ENCODE peak calls at places on chromosomes 13 and 19, in five cellular contexts. V is naive thymus-derived CD4-positive, alpha-beta T cell; E is ascending aorta; M is neuronal stem cell; D is endodermal cell. R is an unnamed sample.

GRCh38 chr13:112907916-112908315 is 61.1 kb upstream of the MCF2L start:
- DNase-seq in V (no peak), E (no peak), M (no peak), D (no peak), R (no peak)

GRCh38 chr19:35731353-35731752 is 10.9 kb downstream of the IGFLR1 start:
- DNase-seq in V (no peak), E (no peak), M (no peak), D (no peak), R (no peak)

GRCh38 chr13:45015300-45015699 is 26.0 kb downstream of the GPALPP1 start:
- DNase-seq in V (no peak), E (no peak), M (no peak), D (no peak), R (no peak)

GRCh38 chr13:45811891-45812583 is 39.5 kb downstream of the SIAH3 start:
- DNase-seq in V (no peak), E (peak; percentile 34), M (no peak), D (no peak), R (no peak)

GRCh38 chr13:102361113-102361512 is 40.7 kb downstream of the FGF14 start:
- DNase-seq in V (no peak), E (no peak), M (no peak), D (no peak), R (no peak)

GRCh38 chr19:7460562-7460966 is 28.3 kb downstream of the PEX11G start:
- DNase-seq in V (no peak), E (no peak), M (no peak), D (no peak), R (no peak)

GRCh38 chr13:111668451-111668850 is 348.0 kb downstream of the TEX29 start:
- DNase-seq in V (no peak), E (no peak), M (no peak), D (peak; percentile 32), R (no peak)

GRCh38 chr19:19171110-19171672 is 1.1 kb upstream of the MEF2B start:
- DNase-seq in V (no peak), E (no peak), M (no peak), D (no peak), R (no peak)

GRCh38 chr13:42696191-42696590 is 85.2 kb upstream of the FAM216B start:
- DNase-seq in V (no peak), E (no peak), M (no peak), D (no peak), R (no peak)

GRCh38 chr19:39166571-39167391 is 30.0 kb upstream of the NCCRP1 start:
- DNase-seq in V (no peak), E (no peak), M (no peak), D (peak; percentile 63), R (no peak)

GRCh38 chr19:30226464-30227070 is 145.6 kb upstream of the ZNF536 start:
- DNase-seq in V (no peak), E (no peak), M (no peak), D (peak; percentile 68), R (no peak)

GRCh38 chr13:109986851-109987250 is 200.5 kb upstream of the IRS2 start:
- DNase-seq in V (no peak), E (no peak), M (no peak), D (no peak), R (no peak)

GRCh38 chr19:35816262-35816661 is 3.6 kb upstream of the PRODH2 start:
- DNase-seq in V (no peak), E (no peak), M (no peak), D (no peak), R (no peak)

GRCh38 chr19:4474504-4475136 is 2.5 kb downstream of the HDGFL2 start:
- DNase-seq in V (no peak), E (no peak), M (peak; percentile 77), D (peak; percentile 94), R (no peak)

GRCh38 chr19:30790048-30790680 is 418.0 kb downstream of the ZNF536 start:
- DNase-seq in V (no peak), E (no peak), M (no peak), D (no peak), R (no peak)

GRCh38 chr19:50778906-50779430 is 8.7 kb downstream of the GPR32 start:
- DNase-seq in V (no peak), E (no peak), M (no peak), D (no peak), R (no peak)

GRCh38 chr13:73934771-73935170 is 199.4 kb downstream of the KLF12 start:
- DNase-seq in V (no peak), E (no peak), M (no peak), D (no peak), R (no peak)

GRCh38 chr13:20231839-20232555 is at the start of gene GJB6:
- DNase-seq in V (peak; percentile 33), E (peak; percentile 46), M (peak; percentile 17), D (peak; percentile 85), R (peak; percentile 43)

GRCh38 chr19:33813391-33814101 is 16.9 kb downstream of the KCTD15 start:
- DNase-seq in V (no peak), E (peak; percentile 56), M (no peak), D (peak; percentile 24), R (no peak)

GRCh38 chr19:38073806-38074685 is 150.0 kb downstream of the DPF1 start:
- DNase-seq in V (no peak), E (no peak), M (peak; percentile 36), D (peak; percentile 91), R (no peak)

GRCh38 chr19:31096047-31096446 is 253.2 kb downstream of the TSHZ3 start:
- DNase-seq in V (no peak), E (no peak), M (no peak), D (no peak), R (no peak)

GRCh38 chr19:53057904-53058579 is 13.5 kb downstream of the ERVV-2 start:
- DNase-seq in V (no peak), E (no peak), M (no peak), D (peak; percentile 88), R (no peak)

GRCh38 chr13:19606152-19606551 is 27.3 kb upstream of the MPHOSPH8 start:
- DNase-seq in V (no peak), E (no peak), M (no peak), D (no peak), R (no peak)

GRCh38 chr13:30464496-30465351 is 1.0 kb downstream of the HMGB1 start:
- DNase-seq in V (peak; percentile 81), E (peak; percentile 84), M (peak; percentile 72), D (peak; percentile 82), R (peak; percentile 79)

GRCh38 chr13:33262997-33263396 is 22.6 kb downstream of the STARD13 start:
- DNase-seq in V (no peak), E (no peak), M (no peak), D (no peak), R (no peak)

GRCh38 chr19:41311072-41311471 is 1.1 kb downstream of the CCDC97 start:
- DNase-seq in V (no peak), E (no peak), M (no peak), D (no peak), R (no peak)

GRCh38 chr13:97257800-97258799 is 36.0 kb downstream of the MBNL2 start:
- DNase-seq in V (no peak), E (peak; percentile 87), M (no peak), D (peak; percentile 85), R (no peak)

GRCh38 chr19:45469835-45470146 is 2.0 kb downstream of the FOSB start:
- DNase-seq in V (no peak), E (no peak), M (no peak), D (no peak), R (peak; percentile 86)

GRCh38 chr19:54478677-54479266 is 5.7 kb upstream of the CDC42EP5 start:
- DNase-seq in V (no peak), E (no peak), M (peak; percentile 83), D (peak; percentile 83), R (no peak)

GRCh38 chr19:51179297-51179696 is 37.2 kb downstream of the SIGLEC7 start:
- DNase-seq in V (no peak), E (no peak), M (no peak), D (no peak), R (no peak)

GRCh38 chr13:114035186-114035582 is 61.3 kb upstream of the C13orf46 start:
- DNase-seq in V (no peak), E (no peak), M (no peak), D (no peak), R (no peak)
- H3K4me1 ChIP-seq in V (peaks cover 9% of the 10 kb centered on the region), E (peaks cover 5% of the 10 kb centered on the region), M (peaks cover 33% of the 10 kb centered on the region), D (no peaks in the 10 kb centered on the region), R (no peaks in the 10 kb centered on the region)

DNA sequence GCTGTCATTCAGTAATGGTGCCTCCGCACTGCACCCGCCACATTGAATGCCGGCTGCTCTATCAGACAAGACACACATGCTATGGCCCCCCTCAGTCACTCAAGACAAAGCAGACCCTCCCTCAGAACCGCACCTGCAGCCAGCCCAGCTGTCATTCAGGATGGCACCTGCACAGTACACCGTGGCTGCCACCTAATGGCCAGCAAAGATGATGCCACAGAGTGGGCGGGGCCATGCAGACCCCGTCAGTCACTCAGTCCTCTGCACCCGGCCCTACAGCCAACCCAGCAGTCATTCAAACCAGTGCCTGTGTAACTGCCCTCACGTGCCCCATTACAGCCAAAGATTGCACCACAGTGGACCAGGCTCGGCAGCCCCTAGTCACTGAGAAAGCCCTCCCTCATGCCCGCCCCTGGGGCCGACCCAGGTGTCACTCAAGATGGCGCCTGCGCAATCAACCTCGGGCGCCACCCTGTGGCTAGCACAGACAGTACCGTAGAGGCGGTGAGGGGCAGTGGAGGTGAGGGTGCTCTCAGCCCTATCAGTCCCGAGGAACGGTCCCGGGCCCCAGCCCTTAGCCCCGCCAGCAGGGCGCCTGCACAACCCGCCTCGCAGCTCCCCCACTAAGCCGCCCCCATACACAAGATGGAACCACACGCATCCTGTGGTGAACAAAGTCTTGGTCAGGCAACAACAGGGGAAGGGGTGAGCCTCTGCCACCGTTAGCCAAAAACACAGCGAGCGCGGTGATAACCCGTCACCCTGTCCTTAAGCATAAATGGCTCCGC is 2.4 kb downstream of the PEG3 start:
- DNase-seq in V (no peak), E (peak; percentile 89), M (peak; percentile 75), D (no peak), R (no peak)
- H3K4me3 ChIP-seq in V (no peak overlapping the region), E (peak overlapping the region; percentile 66), M (no peak overlapping the region), D (no peak overlapping the region), R (no peak overlapping the region)

GRCh38 chr13:61423879-61424278 is 8.2 kb upstream of the PCDH20 start:
- DNase-seq in V (no peak), E (no peak), M (no peak), D (no peak), R (no peak)
- H3K27ac ChIP-seq in V (no peak overlapping the region), E (peak overlapping the region; percentile 17), M (no peak overlapping the region), D (no peak overlapping the region), R (no peak overlapping the region)

GRCh38 chr13:51819544-51819943 is 15.6 kb upstream of the DHRS12 start:
- DNase-seq in V (no peak), E (no peak), M (no peak), D (no peak), R (no peak)
- H3K4me1 ChIP-seq in V (peaks cover 67% of the 10 kb centered on the region), E (no peaks in the 10 kb centered on the region), M (no peaks in the 10 kb centered on the region), D (no peaks in the 10 kb centered on the region), R (peaks cover 76% of the 10 kb centered on the region)